ENCODE peak calls at places on chromosome 2, in eight cellular contexts. One of them, this sample, is unnamed.

GRCh38 chr2:223599646-223600009 is 2.5 kb downstream of the SCG2 start:
- DNase-seq in fibroblast of pulmonary artery: no peak
- DNase-seq in tibial nerve: no peak
- DNase-seq in stimulated activated CD4-positive, alpha-beta T cell treated with anti-CD3 and anti-CD28 coated beads, Interleukin-2, amount 100 ng/mL, for 48 hours: no peak
- DNase-seq in T-helper 2 cell: no peak
- DNase-seq in NCI-H187: no peak
- DNase-seq in sigmoid colon: no peak
- DNase-seq in GF-D8: no peak
- DNase-seq in this sample: no peak

GRCh38 chr2:80302465-80303005 is 2.0 kb downstream of the LRRTM1 start:
- DNase-seq in fibroblast of pulmonary artery: no peak
- DNase-seq in tibial nerve: no peak
- DNase-seq in stimulated activated CD4-positive, alpha-beta T cell treated with anti-CD3 and anti-CD28 coated beads, Interleukin-2, amount 100 ng/mL, for 48 hours: no peak
- DNase-seq in T-helper 2 cell: no peak
- DNase-seq in NCI-H187: no peak
- DNase-seq in sigmoid colon: no peak
- DNase-seq in GF-D8: no peak
- DNase-seq in this sample: no peak

GRCh38 chr2:189865836-189866235 is 81.6 kb downstream of the PMS1 start:
- DNase-seq in fibroblast of pulmonary artery: no peak
- DNase-seq in tibial nerve: no peak
- DNase-seq in stimulated activated CD4-positive, alpha-beta T cell treated with anti-CD3 and anti-CD28 coated beads, Interleukin-2, amount 100 ng/mL, for 48 hours: no peak
- DNase-seq in T-helper 2 cell: no peak
- DNase-seq in NCI-H187: no peak
- DNase-seq in sigmoid colon: no peak
- DNase-seq in GF-D8: no peak
- DNase-seq in this sample: no peak

GRCh38 chr2:219995409-219995808 is 368.0 kb downstream of the SLC4A3 start:
- DNase-seq in fibroblast of pulmonary artery: no peak
- DNase-seq in tibial nerve: no peak
- DNase-seq in stimulated activated CD4-positive, alpha-beta T cell treated with anti-CD3 and anti-CD28 coated beads, Interleukin-2, amount 100 ng/mL, for 48 hours: no peak
- DNase-seq in T-helper 2 cell: no peak
- DNase-seq in NCI-H187: no peak
- DNase-seq in sigmoid colon: no peak
- DNase-seq in GF-D8: no peak
- DNase-seq in this sample: no peak

GRCh38 chr2:34004936-34005335 is 405.8 kb upstream of the FAM98A start:
- DNase-seq in fibroblast of pulmonary artery: no peak
- DNase-seq in tibial nerve: no peak
- DNase-seq in stimulated activated CD4-positive, alpha-beta T cell treated with anti-CD3 and anti-CD28 coated beads, Interleukin-2, amount 100 ng/mL, for 48 hours: no peak
- DNase-seq in T-helper 2 cell: no peak
- DNase-seq in NCI-H187: no peak
- DNase-seq in sigmoid colon: no peak
- DNase-seq in GF-D8: no peak
- DNase-seq in this sample: no peak

GRCh38 chr2:241810304-241811208 is 1.6 kb downstream of the NEU4 start:
- DNase-seq in fibroblast of pulmonary artery: no peak
- DNase-seq in tibial nerve: no peak
- DNase-seq in stimulated activated CD4-positive, alpha-beta T cell treated with anti-CD3 and anti-CD28 coated beads, Interleukin-2, amount 100 ng/mL, for 48 hours: no peak
- DNase-seq in T-helper 2 cell: no peak
- DNase-seq in NCI-H187: no peak
- DNase-seq in sigmoid colon: peak; percentile 59
- DNase-seq in GF-D8: no peak
- DNase-seq in this sample: no peak

GRCh38 chr2:96530474-96531357 is 5.8 kb upstream of the ARID5A start:
- DNase-seq in fibroblast of pulmonary artery: no peak
- DNase-seq in tibial nerve: no peak
- DNase-seq in stimulated activated CD4-positive, alpha-beta T cell treated with anti-CD3 and anti-CD28 coated beads, Interleukin-2, amount 100 ng/mL, for 48 hours: no peak
- DNase-seq in T-helper 2 cell: no peak
- DNase-seq in NCI-H187: no peak
- DNase-seq in sigmoid colon: peak; percentile 61
- DNase-seq in GF-D8: no peak
- DNase-seq in this sample: no peak

GRCh38 chr2:202307690-202308089 is 42.1 kb downstream of the NOP58 start:
- DNase-seq in fibroblast of pulmonary artery: peak; percentile 24
- DNase-seq in tibial nerve: no peak
- DNase-seq in stimulated activated CD4-positive, alpha-beta T cell treated with anti-CD3 and anti-CD28 coated beads, Interleukin-2, amount 100 ng/mL, for 48 hours: no peak
- DNase-seq in T-helper 2 cell: no peak
- DNase-seq in NCI-H187: no peak
- DNase-seq in sigmoid colon: no peak
- DNase-seq in GF-D8: no peak
- DNase-seq in this sample: no peak

GRCh38 chr2:159382447-159383028 is 96.0 kb upstream of the WDSUB1 start:
- DNase-seq in fibroblast of pulmonary artery: no peak
- DNase-seq in tibial nerve: no peak
- DNase-seq in stimulated activated CD4-positive, alpha-beta T cell treated with anti-CD3 and anti-CD28 coated beads, Interleukin-2, amount 100 ng/mL, for 48 hours: no peak
- DNase-seq in T-helper 2 cell: no peak
- DNase-seq in NCI-H187: no peak
- DNase-seq in sigmoid colon: no peak
- DNase-seq in GF-D8: no peak
- DNase-seq in this sample: no peak

GRCh38 chr2:164785447-164785846 is 56.2 kb downstream of the COBLL1 start:
- DNase-seq in fibroblast of pulmonary artery: peak; percentile 76
- DNase-seq in tibial nerve: no peak
- DNase-seq in stimulated activated CD4-positive, alpha-beta T cell treated with anti-CD3 and anti-CD28 coated beads, Interleukin-2, amount 100 ng/mL, for 48 hours: no peak
- DNase-seq in T-helper 2 cell: no peak
- DNase-seq in NCI-H187: no peak
- DNase-seq in sigmoid colon: no peak
- DNase-seq in GF-D8: no peak
- DNase-seq in this sample: no peak

This sample was measured in NCI-H1048.